ENCODE peak calls at places on chromosomes 12 and 14, in six cellular contexts. One of them, this sample, is unnamed.

GRCh38 chr12:117045175-117045997 is 53.8 kb downstream of the TESC start:
- DNase-seq in lung: no peak
- DNase-seq in mesothelial cell of epicardium: no peak
- DNase-seq in GM13977: no peak
- DNase-seq in IMR-90: no peak
- DNase-seq in uterus: no peak
- DNase-seq in this sample: no peak

GRCh38 chr12:42469355-42470006 is 120.1 kb downstream of the PRICKLE1 start:
- DNase-seq in IMR-90: no peak
- DNase-seq in mesothelial cell of epicardium: no peak
- DNase-seq in uterus: no peak
- DNase-seq in lung: no peak
- DNase-seq in GM13977: peak
- DNase-seq in this sample: peak

GRCh38 chr12:122081108-122081696 is 2.6 kb downstream of the MLXIP start:
- DNase-seq in GM13977: no peak
- DNase-seq in mesothelial cell of epicardium: no peak
- DNase-seq in uterus: no peak
- DNase-seq in IMR-90: no peak
- DNase-seq in lung: no peak
- DNase-seq in this sample: no peak

GRCh38 chr14:38108681-38109080 is 99.0 kb upstream of the SSTR1 start:
- DNase-seq in GM13977: no peak
- DNase-seq in uterus: no peak
- DNase-seq in mesothelial cell of epicardium: no peak
- DNase-seq in IMR-90: peak
- DNase-seq in lung: no peak
- DNase-seq in this sample: no peak

GRCh38 chr12:124318336-124319020 is 23.6 kb downstream of the RFLNA start:
- DNase-seq in uterus: no peak
- DNase-seq in lung: no peak
- DNase-seq in GM13977: no peak
- DNase-seq in IMR-90: no peak
- DNase-seq in mesothelial cell of epicardium: no peak
- DNase-seq in this sample: no peak

GRCh38 chr14:43471595-43471994 is 1035.5 kb downstream of the FSCB start:
- DNase-seq in uterus: no peak
- DNase-seq in lung: no peak
- DNase-seq in IMR-90: no peak
- DNase-seq in GM13977: no peak
- DNase-seq in mesothelial cell of epicardium: no peak
- DNase-seq in this sample: no peak

GRCh38 chr12:76024102-76024781 is 7.3 kb downstream of the PHLDA1 start:
- DNase-seq in uterus: no peak
- DNase-seq in GM13977: no peak
- DNase-seq in IMR-90: peak
- DNase-seq in lung: no peak
- DNase-seq in mesothelial cell of epicardium: no peak
- DNase-seq in this sample: no peak

GRCh38 chr12:27094726-27095125 is 12.3 kb upstream of the C12orf71 start:
- DNase-seq in GM13977: peak
- DNase-seq in uterus: no peak
- DNase-seq in IMR-90: no peak
- DNase-seq in mesothelial cell of epicardium: no peak
- DNase-seq in lung: no peak
- DNase-seq in this sample: peak

GRCh38 chr12:122790393-122791075 is 16.2 kb downstream of the CCDC62 start:
- DNase-seq in GM13977: no peak
- DNase-seq in mesothelial cell of epicardium: no peak
- DNase-seq in lung: no peak
- DNase-seq in IMR-90: peak
- DNase-seq in uterus: no peak
- DNase-seq in this sample: no peak

GRCh38 chr12:2265461-2266167 is 212.8 kb downstream of the CACNA1C start:
- DNase-seq in uterus: no peak
- DNase-seq in lung: no peak
- DNase-seq in mesothelial cell of epicardium: no peak
- DNase-seq in IMR-90: no peak
- DNase-seq in GM13977: no peak
- DNase-seq in this sample: no peak

DNA sequence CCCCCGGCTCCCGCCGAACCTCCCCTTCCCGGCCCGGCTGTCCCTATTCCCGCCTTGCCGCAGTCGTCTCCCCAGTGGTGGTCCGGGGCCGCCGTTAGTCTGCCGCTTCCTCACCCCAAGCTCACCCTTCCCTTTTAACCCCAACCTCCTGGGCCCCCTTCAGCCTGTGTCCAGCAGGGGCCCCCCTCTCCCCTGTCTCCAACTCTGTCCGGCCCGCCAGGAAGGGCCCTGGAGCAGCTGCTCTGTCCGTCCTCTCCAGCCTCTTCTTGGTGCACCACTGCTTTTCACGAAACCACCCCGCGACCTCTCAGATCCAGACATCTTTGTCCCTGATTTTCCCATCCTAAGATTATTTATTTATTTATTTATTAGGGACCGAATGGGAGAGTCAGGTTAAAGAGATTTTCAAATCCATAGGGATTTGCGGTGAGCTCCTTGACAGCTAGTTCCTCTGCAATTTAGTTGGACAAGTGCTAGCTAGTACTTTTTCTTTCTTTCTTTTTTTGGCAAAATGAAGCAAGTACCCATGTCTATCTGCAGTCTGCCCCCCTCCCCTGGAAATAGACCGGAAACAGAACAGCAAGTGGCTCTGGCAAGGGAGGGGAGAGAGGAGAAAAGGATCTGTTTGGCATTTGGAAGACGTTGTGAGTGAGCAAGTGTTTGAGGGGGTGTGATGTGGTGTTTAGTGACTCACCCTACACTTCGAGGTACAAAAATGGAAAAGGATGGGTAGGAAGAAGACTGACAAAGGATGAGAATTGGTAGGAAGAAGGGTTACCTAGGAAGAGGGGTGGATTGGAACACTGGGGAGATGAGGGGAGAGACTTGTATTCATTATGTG is 632 bp downstream of the UBR7 start:
- DNase-seq in lung: peak
- DNase-seq in mesothelial cell of epicardium: no peak
- DNase-seq in GM13977: peak
- DNase-seq in uterus: peak
- DNase-seq in IMR-90: peak
- DNase-seq in this sample: peak
- TF ChIP-seq CTCF in lung: peak
- TF ChIP-seq CTCF in mesothelial cell of epicardium: no peak
- TF ChIP-seq CTCF in GM13977: peak
- TF ChIP-seq CTCF in uterus: no peak
- TF ChIP-seq CTCF in IMR-90: peak
- TF ChIP-seq CTCF in this sample: peak

DNA sequence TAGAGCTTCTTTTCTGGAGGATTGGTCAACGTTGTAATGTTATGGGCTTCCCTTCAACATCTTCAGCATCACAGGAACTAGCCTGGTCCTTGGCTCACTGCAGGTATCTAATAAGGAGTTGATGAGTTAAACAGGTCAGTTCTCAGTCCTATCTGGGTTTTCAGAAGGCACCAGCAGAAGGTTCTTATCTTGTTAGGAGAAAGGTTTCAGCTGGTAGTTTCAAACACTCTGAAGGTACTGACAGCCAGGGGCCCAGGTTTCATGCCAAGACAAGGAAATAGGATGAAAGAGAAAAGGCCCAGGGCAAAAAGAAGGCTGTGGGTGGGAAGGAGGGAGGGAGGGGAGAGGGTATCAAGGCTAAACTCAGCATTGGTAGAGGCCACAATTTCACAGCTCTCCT is 21.4 kb downstream of the TMEM229B start:
- DNase-seq in uterus: no peak
- DNase-seq in lung: no peak
- DNase-seq in IMR-90: no peak
- DNase-seq in mesothelial cell of epicardium: no peak
- DNase-seq in GM13977: no peak
- DNase-seq in this sample: no peak
- TF ChIP-seq CTCF in uterus: no peak
- TF ChIP-seq CTCF in lung: no peak
- TF ChIP-seq CTCF in IMR-90: no peak
- TF ChIP-seq CTCF in mesothelial cell of epicardium: no peak
- TF ChIP-seq CTCF in GM13977: no peak
- TF ChIP-seq CTCF in this sample: no peak

DNA sequence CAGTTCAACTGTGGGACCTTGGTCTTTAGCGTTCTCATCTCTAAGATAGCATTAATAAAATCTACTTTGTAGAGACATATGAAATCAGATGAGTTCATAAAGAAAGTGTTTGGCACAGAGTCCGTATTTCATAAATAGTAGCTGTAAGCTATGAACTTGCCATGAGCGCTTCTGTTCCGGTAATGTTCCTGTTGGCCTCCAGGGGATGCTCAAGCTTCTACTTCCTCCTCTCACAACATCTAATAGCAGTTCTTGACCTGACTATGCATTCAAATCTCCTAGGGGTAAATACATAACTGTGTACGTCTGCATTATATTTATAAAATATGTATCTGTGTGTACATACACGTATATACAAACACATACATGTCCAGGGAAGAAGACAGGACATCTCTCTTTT is 288.2 kb upstream of the TMPO start:
- DNase-seq in GM13977: no peak
- DNase-seq in mesothelial cell of epicardium: no peak
- DNase-seq in lung: no peak
- DNase-seq in uterus: no peak
- DNase-seq in IMR-90: peak
- DNase-seq in this sample: no peak
- TF ChIP-seq CTCF in GM13977: peak
- TF ChIP-seq CTCF in mesothelial cell of epicardium: no peak
- TF ChIP-seq CTCF in lung: no peak
- TF ChIP-seq CTCF in uterus: no peak
- TF ChIP-seq CTCF in IMR-90: peak
- TF ChIP-seq CTCF in this sample: no peak

DNA sequence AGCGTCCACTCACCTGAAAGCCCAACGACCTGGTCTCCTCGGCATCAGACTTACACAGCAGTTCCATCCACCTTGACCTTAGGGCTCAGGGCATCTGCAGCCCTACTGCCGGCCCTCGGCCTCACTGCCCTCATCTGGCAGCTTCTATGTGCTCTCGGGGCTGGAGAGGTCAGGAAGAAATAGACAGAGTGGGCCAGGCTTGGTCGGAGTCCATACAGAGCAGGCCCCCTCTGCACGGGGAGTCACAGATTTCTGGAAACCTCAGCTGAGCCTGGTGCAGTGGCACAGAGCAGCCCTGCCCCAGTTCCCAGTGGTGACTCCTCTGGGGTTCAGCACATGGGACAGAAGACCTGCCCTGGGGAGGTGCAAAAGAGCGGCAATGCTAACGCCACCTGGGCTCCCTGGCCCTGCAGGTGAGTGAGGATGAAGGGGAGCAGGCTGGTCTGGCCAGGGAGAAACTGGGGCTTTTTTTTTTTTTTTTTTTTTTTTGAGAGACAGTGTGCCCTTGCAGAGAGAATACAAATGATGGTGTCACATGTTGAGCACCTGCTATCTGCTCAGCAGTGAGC is 190.1 kb upstream of the PRMT8 start:
- DNase-seq in mesothelial cell of epicardium: no peak
- DNase-seq in IMR-90: no peak
- DNase-seq in GM13977: no peak
- DNase-seq in lung: no peak
- DNase-seq in uterus: no peak
- DNase-seq in this sample: no peak
- TF ChIP-seq CTCF in mesothelial cell of epicardium: no peak
- TF ChIP-seq CTCF in IMR-90: no peak
- TF ChIP-seq CTCF in GM13977: no peak
- TF ChIP-seq CTCF in lung: no peak
- TF ChIP-seq CTCF in uterus: no peak
- TF ChIP-seq CTCF in this sample: no peak

GRCh38 chr14:21098892-21099595 is 589 bp upstream of the ZNF219 start:
- DNase-seq in IMR-90: no peak
- DNase-seq in mesothelial cell of epicardium: no peak
- DNase-seq in uterus: no peak
- DNase-seq in lung: no peak
- DNase-seq in GM13977: peak
- DNase-seq in this sample: peak

GRCh38 chr14:21096889-21097615 is 1.4 kb downstream of the ZNF219 start:
- DNase-seq in IMR-90: no peak
- DNase-seq in lung: no peak
- DNase-seq in mesothelial cell of epicardium: no peak
- DNase-seq in uterus: no peak
- DNase-seq in GM13977: peak
- DNase-seq in this sample: peak

GRCh38 chr14:21099596-21099985 is 1.1 kb upstream of the ZNF219 start:
- DNase-seq in IMR-90: no peak
- DNase-seq in uterus: no peak
- DNase-seq in mesothelial cell of epicardium: no peak
- DNase-seq in GM13977: no peak
- DNase-seq in lung: no peak
- DNase-seq in this sample: no peak

GRCh38 chr14:21097616-21098133 is 780 bp downstream of the ZNF219 start:
- DNase-seq in GM13977: no peak
- DNase-seq in mesothelial cell of epicardium: no peak
- DNase-seq in IMR-90: no peak
- DNase-seq in lung: no peak
- DNase-seq in uterus: peak
- DNase-seq in this sample: peak

DNA sequence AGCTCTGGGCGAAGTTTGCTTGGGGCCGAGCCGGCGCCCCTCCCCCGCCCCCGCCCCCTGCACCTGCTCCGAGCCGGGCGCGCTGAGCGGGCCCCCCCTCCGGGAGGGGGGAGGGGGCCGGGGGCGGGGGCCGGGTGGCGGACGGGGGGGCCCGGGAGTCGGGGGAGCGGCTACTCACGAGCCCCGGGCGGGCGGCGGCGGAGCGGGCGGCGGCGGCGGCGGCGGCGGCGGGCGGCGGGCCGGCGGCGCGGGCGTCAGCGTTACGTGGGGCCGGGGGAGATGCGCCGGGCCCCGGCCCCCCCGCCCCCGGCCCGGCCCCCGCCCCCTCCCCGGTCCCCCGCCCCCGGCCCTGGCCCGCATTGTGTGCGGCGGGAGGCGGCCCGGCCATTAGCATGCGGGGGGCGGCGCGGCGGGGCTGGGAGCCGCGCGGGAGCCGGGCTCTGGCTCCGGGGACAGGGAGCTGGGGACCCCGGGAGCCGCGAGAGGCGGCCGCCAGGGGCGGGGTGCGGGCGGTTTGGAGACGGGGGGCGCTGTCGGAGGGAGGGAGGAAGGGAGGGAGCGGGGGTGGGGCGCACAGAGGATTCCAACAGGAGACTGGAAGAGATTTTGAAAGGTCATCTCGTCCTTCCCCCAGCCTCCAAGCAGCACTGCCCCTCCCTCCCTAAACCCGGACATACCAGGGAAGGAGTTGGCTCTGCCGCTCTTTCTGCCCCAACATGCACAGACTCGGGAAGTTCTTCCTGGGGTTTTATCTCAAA is at the start of gene ZNF219:
- DNase-seq in GM13977: peak
- DNase-seq in lung: peak
- DNase-seq in uterus: peak
- DNase-seq in IMR-90: peak
- DNase-seq in mesothelial cell of epicardium: peak
- DNase-seq in this sample: peak
- TF ChIP-seq CTCF in GM13977: peak
- TF ChIP-seq CTCF in lung: no peak
- TF ChIP-seq CTCF in uterus: no peak
- TF ChIP-seq CTCF in IMR-90: no peak
- TF ChIP-seq CTCF in mesothelial cell of epicardium: no peak
- TF ChIP-seq CTCF in this sample: no peak

This sample was measured in GM20000.